ENCODE peak calls at places on chromosomes 1 and 21, in ten cellular contexts. Z, W, H, G, J, O, E, Q, S and D are unnamed samples.

GRCh38 chr1:92933459-92933858 is 27.8 kb downstream of the DIPK1A start:
- DNase-seq in E (no peak), G (no peak), J (peak), S (no peak), H (no peak), Z (no peak), W (no peak), Q (no peak), O (no peak), D (no peak)

GRCh38 chr1:101298663-101299062 is 61.8 kb downstream of the S1PR1 start:
- DNase-seq in H (no peak), S (no peak), O (no peak), Q (no peak), W (no peak), G (no peak), Z (no peak), E (no peak), J (no peak), D (no peak)

GRCh38 chr1:180157108-180157507 is 2.4 kb downstream of the QSOX1 start:
- DNase-seq in H (no peak), G (no peak), S (no peak), J (peak), Q (no peak), E (peak), W (no peak), O (no peak), Z (no peak), D (peak)

GRCh38 chr1:157085416-157085815 is 14.2 kb downstream of the ETV3L start:
- DNase-seq in Q (no peak), S (peak), Z (no peak), E (no peak), H (no peak), G (no peak), W (no peak), J (peak), O (no peak), D (no peak)

GRCh38 chr1:37476460-37477197 is 2.2 kb downstream of the ZC3H12A start:
- DNase-seq in W (peak), H (peak), Q (peak), E (peak), Z (no peak), S (peak), O (peak), J (peak), G (peak), D (peak)

GRCh38 chr1:29508458-29509107 is 272.3 kb downstream of the PTPRU start:
- DNase-seq in J (no peak), G (peak), W (no peak), Z (no peak), E (no peak), Q (no peak), H (no peak), S (no peak), O (no peak), D (no peak)

GRCh38 chr21:44475266-44475665 is 20.0 kb downstream of the LRRC3 start:
- DNase-seq in E (no peak), W (no peak), O (no peak), Z (no peak), G (peak), Q (no peak), J (no peak), H (no peak), S (no peak), D (no peak)

GRCh38 chr1:231099311-231099710 is 59.3 kb upstream of the FAM89A start:
- DNase-seq in Q (no peak), W (no peak), Z (no peak), G (no peak), S (no peak), H (no peak), O (no peak), E (no peak), J (no peak), D (no peak)